ENCODE peak calls at places on chromosome 11, in eight cellular contexts. G is upper lobe of left lung, T is GM12878, W is stomach, L is GM12891, D is breast epithelium, N is spleen, Z is esophagus muscularis mucosa. P is an unnamed sample.

GRCh38 chr11:47980907-47981621 is 705 bp downstream of the PTPRJ start:
- DNase-seq in G (peak), T (no peak), W (peak), L (peak), D (no peak), N (peak), Z (no peak), P (peak)

GRCh38 chr11:56948991-56949390 is 39.7 kb upstream of the OR5AK2 start:
- DNase-seq in G (no peak), T (no peak), W (no peak), L (no peak), D (no peak), N (no peak), Z (no peak), P (no peak)

GRCh38 chr11:38208951-38209350 is 1610.9 kb upstream of the RAG2 start:
- DNase-seq in G (no peak), T (no peak), W (no peak), L (no peak), D (no peak), N (no peak), Z (no peak), P (no peak)

GRCh38 chr11:129637473-129637872 is 178.2 kb upstream of the TMEM45B start:
- DNase-seq in G (no peak), T (no peak), W (no peak), L (no peak), D (no peak), N (no peak), Z (no peak), P (no peak)

GRCh38 chr11:57885298-57886035 is 123.9 kb downstream of the CTNND1 start:
- DNase-seq in G (no peak), T (no peak), W (no peak), L (no peak), D (no peak), N (no peak), Z (no peak), P (no peak)

GRCh38 chr11:71451596-71452353 is 1.2 kb upstream of the NADSYN1 start:
- DNase-seq in G (peak), T (no peak), W (no peak), L (no peak), D (no peak), N (no peak), Z (no peak), P (no peak)

GRCh38 chr11:94948070-94948617 is 25.2 kb downstream of the CWC15 start:
- DNase-seq in G (no peak), T (no peak), W (no peak), L (no peak), D (no peak), N (no peak), Z (no peak), P (no peak)

GRCh38 chr11:3049430-3050243 is 7.6 kb downstream of the CARS1 start:
- DNase-seq in G (peak), T (peak), W (peak), L (peak), D (peak), N (peak), Z (no peak), P (peak)

GRCh38 chr11:105609341-105609781 is 512 bp upstream of the GRIA4 start:
- DNase-seq in G (no peak), T (no peak), W (no peak), L (no peak), D (peak), N (peak), Z (no peak), P (no peak)

GRCh38 chr11:2537010-2537695 is 92.3 kb downstream of the KCNQ1 start:
- DNase-seq in G (no peak), T (no peak), W (no peak), L (no peak), D (no peak), N (peak), Z (no peak), P (no peak)

GRCh38 chr11:985435-985834 is 51.1 kb downstream of the MUC6 start:
- DNase-seq in G (peak), T (no peak), W (no peak), L (no peak), D (no peak), N (no peak), Z (no peak), P (no peak)

DNA sequence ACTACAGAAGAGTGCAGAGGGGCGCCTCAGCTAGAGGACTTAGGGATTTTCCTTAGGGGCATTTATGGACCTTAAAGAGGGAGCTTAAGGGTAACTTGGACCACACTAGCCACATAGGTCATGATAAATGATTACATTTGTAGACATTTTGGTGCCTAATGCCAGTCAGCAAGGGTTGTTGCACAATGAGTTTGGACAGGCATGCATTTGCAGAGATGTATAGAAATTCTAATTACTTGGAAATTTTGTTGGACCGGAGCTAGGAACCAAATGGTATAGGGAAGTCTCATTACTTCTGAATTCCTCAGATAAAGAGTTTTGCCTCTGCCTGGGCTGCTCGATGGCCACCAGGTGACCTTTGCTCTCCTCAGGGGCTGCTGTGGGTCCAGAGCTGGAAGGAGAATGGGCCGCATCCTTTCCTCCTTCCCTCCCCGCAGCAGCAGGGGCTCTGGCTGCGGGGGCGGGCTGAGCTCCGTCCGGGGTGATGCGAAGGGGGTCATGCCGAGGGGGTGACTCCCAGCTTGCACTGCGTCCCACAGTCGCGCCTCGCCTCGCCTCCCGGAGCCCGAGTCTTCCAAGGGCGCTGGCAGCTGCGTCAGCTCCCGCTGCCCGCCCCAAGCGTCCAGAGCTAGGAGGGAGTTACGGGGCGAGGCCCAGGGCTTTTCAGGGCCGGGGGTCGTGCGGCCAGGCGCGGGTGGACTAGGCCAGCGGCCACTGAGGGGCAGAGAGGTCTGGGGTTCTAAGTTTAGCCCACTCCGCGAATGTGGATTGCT is 20.2 kb upstream of the MALAT1 start:
- DNase-seq in G (no peak), T (no peak), W (peak), L (no peak), D (no peak), N (peak), Z (no peak), P (no peak)
- TF ChIP-seq POLR2AphosphoS5 in G (peak), T (no peak), W (peak), L (no peak), D (peak), N (peak), Z (peak), P (no peak)

GRCh38 chr11:73982990-73983763 is 534 bp upstream of the UCP2 start:
- DNase-seq in G (peak), T (peak), W (peak), L (peak), D (peak), N (peak), Z (peak), P (peak)

GRCh38 chr11:73980001-73980960 is 2.4 kb downstream of the UCP2 start:
- DNase-seq in G (peak), T (peak), W (peak), L (peak), D (peak), N (peak), Z (no peak), P (peak)

GRCh38 chr11:73981051-73981805 is 1.4 kb downstream of the UCP2 start:
- DNase-seq in G (peak), T (no peak), W (no peak), L (no peak), D (no peak), N (peak), Z (no peak), P (no peak)

GRCh38 chr11:73983764-73984543 is 1.3 kb upstream of the UCP2 start:
- DNase-seq in G (peak), T (no peak), W (no peak), L (no peak), D (no peak), N (peak), Z (no peak), P (no peak)

DNA sequence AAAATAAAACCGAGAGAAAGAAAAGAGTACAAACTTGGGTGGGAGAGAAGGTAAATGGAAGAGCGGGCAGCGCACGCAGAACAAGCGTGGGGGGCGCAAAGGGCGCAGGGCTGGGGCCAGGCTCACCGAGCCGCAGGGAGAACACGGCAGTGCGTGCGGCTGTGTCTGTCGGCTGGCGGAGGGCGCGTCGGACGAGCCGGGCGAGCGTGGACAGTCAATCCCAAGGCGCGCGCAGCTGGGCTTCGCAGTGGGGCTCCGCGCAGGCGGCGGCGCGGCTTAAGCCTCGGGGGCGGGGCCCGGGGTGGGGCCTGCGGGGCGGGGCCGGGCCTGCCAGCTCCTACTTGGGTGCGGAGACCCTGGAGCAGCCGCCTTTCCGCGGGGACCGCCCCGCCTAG is at the start of gene UCP2:
- DNase-seq in G (peak), T (no peak), W (peak), L (peak), D (peak), N (peak), Z (peak), P (peak)
- TF ChIP-seq POLR2A in G (no peak), T (peak), W (no peak), L (peak), D (no peak), N (peak), Z (no peak), P (peak)

GRCh38 chr11:122423886-122424285 is 231.6 kb upstream of the UBASH3B start:
- DNase-seq in G (no peak), T (no peak), W (no peak), L (no peak), D (no peak), N (no peak), Z (no peak), P (no peak)

GRCh38 chr11:122424636-122425035 is 230.9 kb upstream of the UBASH3B start:
- DNase-seq in G (no peak), T (no peak), W (no peak), L (no peak), D (no peak), N (no peak), Z (no peak), P (no peak)

GRCh38 chr11:122423283-122423682 is 232.2 kb upstream of the UBASH3B start:
- DNase-seq in G (no peak), T (no peak), W (no peak), L (no peak), D (no peak), N (no peak), Z (no peak), P (no peak)

GRCh38 chr11:122421684-122422083 is 233.8 kb upstream of the UBASH3B start:
- DNase-seq in G (no peak), T (no peak), W (no peak), L (no peak), D (no peak), N (no peak), Z (no peak), P (no peak)

GRCh38 chr11:122422707-122423106 is 232.8 kb upstream of the UBASH3B start:
- DNase-seq in G (no peak), T (no peak), W (no peak), L (no peak), D (no peak), N (no peak), Z (no peak), P (no peak)
- TF ChIP-seq POLR2AphosphoS5 in G (no peak), T (no peak), W (no peak), L (no peak), D (no peak), N (no peak), Z (no peak), P (no peak)

DNA sequence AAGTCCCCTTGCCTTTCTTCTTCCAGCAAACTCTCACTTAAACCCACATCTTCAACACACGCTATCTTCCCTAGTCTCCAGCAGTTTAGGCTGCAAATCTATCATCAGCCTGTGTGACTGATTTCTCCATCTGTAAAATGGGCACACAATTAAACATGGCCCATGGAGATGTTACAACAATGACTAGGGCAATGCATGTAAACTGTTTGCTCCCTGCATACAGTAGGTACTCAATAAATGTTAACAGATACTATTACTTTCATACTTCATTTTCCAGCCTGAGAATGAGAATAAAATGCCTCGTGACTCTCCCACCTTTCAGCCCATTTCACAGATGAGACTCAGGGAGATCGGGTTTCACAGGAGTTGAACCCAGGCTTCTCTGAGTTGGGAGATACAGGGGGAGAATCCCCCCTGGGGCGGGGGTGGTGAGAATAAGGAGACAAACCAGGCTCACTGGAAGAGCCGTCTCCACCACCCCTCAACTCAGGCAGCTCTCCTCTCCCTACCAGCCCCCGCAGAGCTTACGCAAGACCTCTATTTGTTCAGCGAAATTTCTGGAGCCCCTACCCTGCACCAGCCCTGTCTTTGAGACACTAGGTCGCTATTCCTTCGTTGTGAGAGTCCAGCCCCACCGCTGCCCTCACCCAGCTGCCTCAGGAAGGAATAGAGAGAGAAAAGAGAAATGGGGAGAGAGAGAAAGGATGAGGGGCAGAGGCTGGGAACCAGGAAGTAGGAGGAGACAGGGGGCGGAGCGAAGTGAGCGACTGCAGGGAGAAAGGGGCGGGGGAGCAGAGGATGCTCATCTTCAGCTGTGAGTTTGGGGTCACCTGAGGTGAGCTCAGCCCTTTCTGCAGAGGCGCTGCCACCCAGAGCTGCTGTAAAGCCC is 42.1 kb upstream of the KLHL35 start:
- DNase-seq in G (peak), T (no peak), W (peak), L (peak), D (peak), N (peak), Z (no peak), P (no peak)
- TF ChIP-seq POLR2A in G (no peak), T (no peak), W (no peak), L (no peak), D (no peak), N (no peak), Z (no peak), P (no peak)

DNA sequence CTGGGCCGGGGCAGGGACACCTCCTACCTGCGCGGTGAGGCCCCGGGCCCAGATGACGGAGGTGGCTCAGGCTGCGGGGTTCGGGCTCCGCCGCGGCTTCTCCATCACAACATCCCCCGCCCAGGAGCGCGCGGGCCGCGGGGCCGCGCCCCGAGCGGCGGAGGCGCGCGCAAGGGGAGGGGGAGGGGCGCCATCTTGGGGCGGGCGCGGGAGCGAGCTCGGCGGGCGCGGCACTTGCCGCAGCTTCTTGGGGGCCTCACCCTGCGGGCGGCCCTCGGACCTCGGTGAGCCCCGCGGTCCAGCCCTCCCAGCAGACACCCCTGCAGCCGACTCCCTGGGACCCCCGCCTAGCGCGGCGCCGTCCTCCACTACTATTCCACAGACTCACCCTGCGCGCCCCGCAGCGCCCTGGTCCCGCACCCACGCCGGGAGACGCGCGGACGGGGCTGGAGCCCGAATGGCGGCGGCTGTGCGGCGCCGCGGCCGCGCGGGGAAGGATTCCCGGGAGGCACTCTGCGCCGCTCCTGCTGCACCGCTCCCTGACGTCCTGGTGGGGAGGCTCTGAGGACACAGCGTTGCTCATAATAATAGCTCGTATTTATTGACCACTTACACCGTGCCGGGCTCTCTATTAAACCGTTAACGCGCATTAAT is at the start of gene APBB1:
- DNase-seq in G (peak), T (no peak), W (peak), L (peak), D (peak), N (peak), Z (no peak), P (peak)
- TF ChIP-seq POLR2AphosphoS5 in G (no peak), T (no peak), W (no peak), L (no peak), D (no peak), N (peak), Z (peak), P (no peak)

GRCh38 chr11:68012044-68012842 is 2.1 kb downstream of the ALDH3B1 start:
- DNase-seq in G (peak), T (no peak), W (no peak), L (no peak), D (no peak), N (no peak), Z (no peak), P (no peak)
- TF ChIP-seq POLR2A in G (no peak), T (no peak), W (no peak), L (no peak), D (no peak), N (no peak), Z (no peak), P (no peak)